ENCODE peak calls at places on chromosomes 6 and 20, in six cellular contexts. One of them, this sample, is unnamed.

GRCh38 chr6:30212865-30213653 is at the start of gene TRIM26:
- DNase-seq in psoas muscle: peak
- DNase-seq in A172: peak
- DNase-seq in H1: peak
- DNase-seq in stimulated activated naive CD8-positive, alpha-beta T cell treated with anti-CD3 and anti-CD28 coated beads, Interleukin-15, amount 100 ng/mL, for 72 hours: peak
- DNase-seq in prostate gland: peak
- DNase-seq in this sample: peak

GRCh38 chr20:8652396-8652795 is 416.5 kb upstream of the PLCB4 start:
- DNase-seq in A172: no peak
- DNase-seq in stimulated activated naive CD8-positive, alpha-beta T cell treated with anti-CD3 and anti-CD28 coated beads, Interleukin-15, amount 100 ng/mL, for 72 hours: no peak
- DNase-seq in prostate gland: no peak
- DNase-seq in H1: no peak
- DNase-seq in psoas muscle: no peak
- DNase-seq in this sample: no peak

GRCh38 chr20:62611794-62612193 is 30.5 kb upstream of the SLCO4A1 start:
- DNase-seq in stimulated activated naive CD8-positive, alpha-beta T cell treated with anti-CD3 and anti-CD28 coated beads, Interleukin-15, amount 100 ng/mL, for 72 hours: no peak
- DNase-seq in psoas muscle: no peak
- DNase-seq in prostate gland: no peak
- DNase-seq in A172: no peak
- DNase-seq in H1: no peak
- DNase-seq in this sample: no peak

GRCh38 chr6:25504661-25505060 is 147.4 kb upstream of the SCGN start:
- DNase-seq in psoas muscle: no peak
- DNase-seq in A172: no peak
- DNase-seq in H1: no peak
- DNase-seq in prostate gland: no peak
- DNase-seq in stimulated activated naive CD8-positive, alpha-beta T cell treated with anti-CD3 and anti-CD28 coated beads, Interleukin-15, amount 100 ng/mL, for 72 hours: no peak
- DNase-seq in this sample: no peak

GRCh38 chr20:9467995-9468394 is 46.4 kb upstream of the LAMP5 start:
- DNase-seq in A172: no peak
- DNase-seq in stimulated activated naive CD8-positive, alpha-beta T cell treated with anti-CD3 and anti-CD28 coated beads, Interleukin-15, amount 100 ng/mL, for 72 hours: no peak
- DNase-seq in prostate gland: no peak
- DNase-seq in H1: no peak
- DNase-seq in psoas muscle: no peak
- DNase-seq in this sample: no peak

GRCh38 chr6:18465410-18466154 is 78.4 kb downstream of the RNF144B start:
- DNase-seq in H1: no peak
- DNase-seq in stimulated activated naive CD8-positive, alpha-beta T cell treated with anti-CD3 and anti-CD28 coated beads, Interleukin-15, amount 100 ng/mL, for 72 hours: no peak
- DNase-seq in psoas muscle: no peak
- DNase-seq in prostate gland: peak
- DNase-seq in A172: no peak
- DNase-seq in this sample: no peak

GRCh38 chr6:118804091-118804490 is 89.9 kb upstream of the ASF1A start:
- DNase-seq in psoas muscle: no peak
- DNase-seq in stimulated activated naive CD8-positive, alpha-beta T cell treated with anti-CD3 and anti-CD28 coated beads, Interleukin-15, amount 100 ng/mL, for 72 hours: no peak
- DNase-seq in A172: no peak
- DNase-seq in prostate gland: no peak
- DNase-seq in H1: no peak
- DNase-seq in this sample: no peak

GRCh38 chr6:2843138-2843740 is 1.6 kb upstream of the SERPINB1 start:
- DNase-seq in prostate gland: no peak
- DNase-seq in psoas muscle: no peak
- DNase-seq in H1: no peak
- DNase-seq in stimulated activated naive CD8-positive, alpha-beta T cell treated with anti-CD3 and anti-CD28 coated beads, Interleukin-15, amount 100 ng/mL, for 72 hours: no peak
- DNase-seq in A172: no peak
- DNase-seq in this sample: no peak

GRCh38 chr6:140178550-140179334 is 804.3 kb upstream of the CITED2 start:
- DNase-seq in A172: peak
- DNase-seq in stimulated activated naive CD8-positive, alpha-beta T cell treated with anti-CD3 and anti-CD28 coated beads, Interleukin-15, amount 100 ng/mL, for 72 hours: no peak
- DNase-seq in prostate gland: no peak
- DNase-seq in H1: no peak
- DNase-seq in psoas muscle: no peak
- DNase-seq in this sample: no peak

GRCh38 chr6:168100803-168101095 is 21.7 kb upstream of the FRMD1 start:
- DNase-seq in H1: no peak
- DNase-seq in prostate gland: no peak
- DNase-seq in psoas muscle: peak
- DNase-seq in stimulated activated naive CD8-positive, alpha-beta T cell treated with anti-CD3 and anti-CD28 coated beads, Interleukin-15, amount 100 ng/mL, for 72 hours: no peak
- DNase-seq in A172: no peak
- DNase-seq in this sample: no peak

GRCh38 chr6:160386869-160387518 is 38.8 kb downstream of the SLC22A3 start:
- DNase-seq in A172: peak
- DNase-seq in prostate gland: peak
- DNase-seq in psoas muscle: peak
- DNase-seq in stimulated activated naive CD8-positive, alpha-beta T cell treated with anti-CD3 and anti-CD28 coated beads, Interleukin-15, amount 100 ng/mL, for 72 hours: no peak
- DNase-seq in H1: no peak
- DNase-seq in this sample: no peak

GRCh38 chr6:168695701-168696100 is 254.7 kb downstream of the SMOC2 start:
- DNase-seq in psoas muscle: no peak
- DNase-seq in H1: peak
- DNase-seq in prostate gland: no peak
- DNase-seq in stimulated activated naive CD8-positive, alpha-beta T cell treated with anti-CD3 and anti-CD28 coated beads, Interleukin-15, amount 100 ng/mL, for 72 hours: no peak
- DNase-seq in A172: no peak
- DNase-seq in this sample: no peak

GRCh38 chr6:52887912-52888535 is 21.5 kb downstream of the GSTA3 start:
- DNase-seq in prostate gland: no peak
- DNase-seq in stimulated activated naive CD8-positive, alpha-beta T cell treated with anti-CD3 and anti-CD28 coated beads, Interleukin-15, amount 100 ng/mL, for 72 hours: no peak
- DNase-seq in psoas muscle: no peak
- DNase-seq in A172: no peak
- DNase-seq in H1: no peak
- DNase-seq in this sample: no peak

GRCh38 chr20:20411841-20412240 is 43.9 kb downstream of the INSM1 start:
- DNase-seq in A172: no peak
- DNase-seq in H1: no peak
- DNase-seq in prostate gland: no peak
- DNase-seq in stimulated activated naive CD8-positive, alpha-beta T cell treated with anti-CD3 and anti-CD28 coated beads, Interleukin-15, amount 100 ng/mL, for 72 hours: no peak
- DNase-seq in psoas muscle: no peak
- DNase-seq in this sample: no peak

GRCh38 chr6:159121387-159121955 is 47.7 kb upstream of the FNDC1 start:
- DNase-seq in H1: no peak
- DNase-seq in stimulated activated naive CD8-positive, alpha-beta T cell treated with anti-CD3 and anti-CD28 coated beads, Interleukin-15, amount 100 ng/mL, for 72 hours: no peak
- DNase-seq in A172: no peak
- DNase-seq in psoas muscle: no peak
- DNase-seq in prostate gland: no peak
- DNase-seq in this sample: no peak

GRCh38 chr6:30759575-30760239 is 15.4 kb upstream of the IER3 start:
- DNase-seq in stimulated activated naive CD8-positive, alpha-beta T cell treated with anti-CD3 and anti-CD28 coated beads, Interleukin-15, amount 100 ng/mL, for 72 hours: no peak
- DNase-seq in prostate gland: no peak
- DNase-seq in H1: no peak
- DNase-seq in A172: peak
- DNase-seq in psoas muscle: no peak
- DNase-seq in this sample: no peak

GRCh38 chr6:76634695-76635094 is 562.2 kb upstream of the IMPG1 start:
- DNase-seq in prostate gland: no peak
- DNase-seq in A172: no peak
- DNase-seq in H1: no peak
- DNase-seq in psoas muscle: no peak
- DNase-seq in stimulated activated naive CD8-positive, alpha-beta T cell treated with anti-CD3 and anti-CD28 coated beads, Interleukin-15, amount 100 ng/mL, for 72 hours: no peak
- DNase-seq in this sample: no peak

GRCh38 chr20:34023937-34024732 is 30.4 kb downstream of the RALY start:
- DNase-seq in A172: no peak
- DNase-seq in H1: no peak
- DNase-seq in stimulated activated naive CD8-positive, alpha-beta T cell treated with anti-CD3 and anti-CD28 coated beads, Interleukin-15, amount 100 ng/mL, for 72 hours: no peak
- DNase-seq in psoas muscle: no peak
- DNase-seq in prostate gland: no peak
- DNase-seq in this sample: no peak

GRCh38 chr20:4406627-4407026 is 315.1 kb upstream of the PRND start:
- DNase-seq in stimulated activated naive CD8-positive, alpha-beta T cell treated with anti-CD3 and anti-CD28 coated beads, Interleukin-15, amount 100 ng/mL, for 72 hours: no peak
- DNase-seq in psoas muscle: no peak
- DNase-seq in prostate gland: no peak
- DNase-seq in H1: no peak
- DNase-seq in A172: peak
- DNase-seq in this sample: no peak

GRCh38 chr20:43744966-43745733 is 18.3 kb upstream of the GTSF1L start:
- DNase-seq in psoas muscle: no peak
- DNase-seq in H1: no peak
- DNase-seq in prostate gland: no peak
- DNase-seq in stimulated activated naive CD8-positive, alpha-beta T cell treated with anti-CD3 and anti-CD28 coated beads, Interleukin-15, amount 100 ng/mL, for 72 hours: no peak
- DNase-seq in A172: no peak
- DNase-seq in this sample: no peak

GRCh38 chr6:132590362-132590761 is 821 bp upstream of the TAAR5 start:
- DNase-seq in psoas muscle: no peak
- DNase-seq in A172: no peak
- DNase-seq in H1: no peak
- DNase-seq in prostate gland: no peak
- DNase-seq in stimulated activated naive CD8-positive, alpha-beta T cell treated with anti-CD3 and anti-CD28 coated beads, Interleukin-15, amount 100 ng/mL, for 72 hours: no peak
- DNase-seq in this sample: no peak

GRCh38 chr6:25835442-25836283 is 3.8 kb upstream of the SLC17A1 start:
- DNase-seq in stimulated activated naive CD8-positive, alpha-beta T cell treated with anti-CD3 and anti-CD28 coated beads, Interleukin-15, amount 100 ng/mL, for 72 hours: no peak
- DNase-seq in prostate gland: no peak
- DNase-seq in psoas muscle: no peak
- DNase-seq in A172: no peak
- DNase-seq in H1: no peak
- DNase-seq in this sample: no peak

GRCh38 chr20:39117486-39117885 is 155.3 kb downstream of the DHX35 start:
- DNase-seq in prostate gland: no peak
- DNase-seq in H1: no peak
- DNase-seq in stimulated activated naive CD8-positive, alpha-beta T cell treated with anti-CD3 and anti-CD28 coated beads, Interleukin-15, amount 100 ng/mL, for 72 hours: no peak
- DNase-seq in A172: peak
- DNase-seq in psoas muscle: no peak
- DNase-seq in this sample: no peak

GRCh38 chr6:121216928-121217327 is 117.4 kb downstream of the TBC1D32 start:
- DNase-seq in H1: no peak
- DNase-seq in A172: no peak
- DNase-seq in stimulated activated naive CD8-positive, alpha-beta T cell treated with anti-CD3 and anti-CD28 coated beads, Interleukin-15, amount 100 ng/mL, for 72 hours: no peak
- DNase-seq in psoas muscle: no peak
- DNase-seq in prostate gland: no peak
- DNase-seq in this sample: no peak

GRCh38 chr6:131013495-131013894 is 49.5 kb downstream of the EPB41L2 start:
- DNase-seq in stimulated activated naive CD8-positive, alpha-beta T cell treated with anti-CD3 and anti-CD28 coated beads, Interleukin-15, amount 100 ng/mL, for 72 hours: no peak
- DNase-seq in H1: no peak
- DNase-seq in prostate gland: no peak
- DNase-seq in A172: peak
- DNase-seq in psoas muscle: no peak
- DNase-seq in this sample: no peak

GRCh38 chr20:29689411-29690225 is 1567.8 kb upstream of the DEFB115 start:
- DNase-seq in prostate gland: no peak
- DNase-seq in A172: no peak
- DNase-seq in H1: no peak
- DNase-seq in psoas muscle: peak
- DNase-seq in stimulated activated naive CD8-positive, alpha-beta T cell treated with anti-CD3 and anti-CD28 coated beads, Interleukin-15, amount 100 ng/mL, for 72 hours: no peak
- DNase-seq in this sample: peak

GRCh38 chr6:154252676-154253075 is 103.9 kb downstream of the IPCEF1 start:
- DNase-seq in H1: no peak
- DNase-seq in prostate gland: no peak
- DNase-seq in psoas muscle: no peak
- DNase-seq in A172: no peak
- DNase-seq in stimulated activated naive CD8-positive, alpha-beta T cell treated with anti-CD3 and anti-CD28 coated beads, Interleukin-15, amount 100 ng/mL, for 72 hours: no peak
- DNase-seq in this sample: no peak

GRCh38 chr6:75993236-75994162 is 79.0 kb downstream of the IMPG1 start:
- DNase-seq in H1: no peak
- DNase-seq in psoas muscle: no peak
- DNase-seq in A172: no peak
- DNase-seq in stimulated activated naive CD8-positive, alpha-beta T cell treated with anti-CD3 and anti-CD28 coated beads, Interleukin-15, amount 100 ng/mL, for 72 hours: no peak
- DNase-seq in prostate gland: no peak
- DNase-seq in this sample: no peak

GRCh38 chr6:127880452-127880851 is 20.4 kb downstream of the THEMIS start:
- DNase-seq in stimulated activated naive CD8-positive, alpha-beta T cell treated with anti-CD3 and anti-CD28 coated beads, Interleukin-15, amount 100 ng/mL, for 72 hours: no peak
- DNase-seq in prostate gland: no peak
- DNase-seq in A172: peak
- DNase-seq in H1: no peak
- DNase-seq in psoas muscle: no peak
- DNase-seq in this sample: no peak

This sample was measured in activated CD4-positive, CD25-positive, alpha-beta regulatory T cell treated with anti-CD3 and anti-CD28 coated beads, Interleukin-2, amount 50 U/mL, for 16 hours.